ENCODE peak calls at places on chromosomes 12 and 14, in six cellular contexts. G is fibroblast of mammary gland; Z is D341Med; T is activated CD8-positive, alpha-beta T cell treated with anti-CD3 and anti-CD28 coated beads, Interleukin-2, amount 10 ng/mL, durations not matched to agents 7 days and 5 days; C is GM18507; S is NCI-H1092 treated with DMSO at 0.1 percent for 48 hours. I is an unnamed sample.

GRCh38 chr12:108657130-108657745 is 23.5 kb upstream of the SELPLG start:
- DNase-seq in T (no peak), S (no peak), G (no peak), C (no peak), Z (peak; percentile 74), I (no peak)

GRCh38 chr14:102928412-102929348 is 6.2 kb downstream of the AMN start:
- DNase-seq in Z (peak; percentile 85), C (peak; percentile 72), G (no peak), S (peak; percentile 34), T (peak; percentile 84), I (peak; percentile 85)

GRCh38 chr12:113392988-113393579 is 10.6 kb downstream of the SDS start:
- DNase-seq in Z (peak; percentile 39), G (peak; percentile 31), C (peak; percentile 44), T (no peak), S (no peak), I (no peak)

GRCh38 chr12:9363145-9363544 is 154.9 kb upstream of the PZP start:
- DNase-seq in G (no peak), Z (no peak), S (no peak), C (no peak), T (peak; percentile 50), I (no peak)

GRCh38 chr12:45464699-45465098 is 248.8 kb downstream of the ANO6 start:
- DNase-seq in G (no peak), T (no peak), S (no peak), Z (peak; percentile 29), C (no peak), I (no peak)

GRCh38 chr14:100582496-100583165 is 4.6 kb downstream of the BEGAIN start:
- DNase-seq in Z (no peak), T (no peak), S (no peak), G (no peak), C (no peak), I (no peak)

GRCh38 chr12:50547742-50548141 is 43.0 kb downstream of the DIP2B start:
- DNase-seq in G (no peak), C (no peak), S (no peak), Z (no peak), T (no peak), I (no peak)

GRCh38 chr12:53219956-53220856 is 11.8 kb downstream of the RARG start:
- DNase-seq in T (peak; percentile 92), C (peak; percentile 55), S (no peak), G (peak; percentile 80), Z (no peak), I (peak; percentile 63)

GRCh38 chr14:102231476-102232347 is 73.3 kb downstream of the MOK start:
- DNase-seq in G (no peak), T (no peak), S (no peak), C (no peak), Z (no peak), I (no peak)

GRCh38 chr12:75977952-75978671 is 53.5 kb downstream of the PHLDA1 start:
- DNase-seq in T (peak; percentile 89), Z (no peak), C (peak; percentile 49), G (peak; percentile 100), S (no peak), I (peak; percentile 66)

I was measured in DND-41.